ENCODE peak calls at places on chromosomes 5 and 9, in ten cellular contexts. T is upper lobe of right lung; O is A673; B is adrenal gland; X is effector memory CD4-positive, alpha-beta T cell; K is HCT116; W is naive thymus-derived CD4-positive, alpha-beta T cell; R is mucosa of descending colon; N is CD8-positive, alpha-beta T cell; U is spleen. H is an unnamed sample. For H3K4me1 and H3K36me3, the result is how much of the 10 kb centered on the place peaks cover.

GRCh38 chr5:102863764-102864560 is 108.9 kb downstream of the PAM start:
- DNase-seq in T (no peak), O (no peak), B (no peak), X (no peak), K (peak), W (no peak), R (no peak), N (no peak), U (no peak), H (no peak)

GRCh38 chr9:86946712-86947145 is 577 bp downstream of the GAS1 start:
- DNase-seq in T (peak), O (peak), B (peak), X (peak), K (no peak), W (peak), R (peak), N (peak), U (peak), H (peak)

GRCh38 chr9:134228649-134229048 is 64.3 kb upstream of the RNU6ATAC start:
- DNase-seq in T (no peak), O (no peak), B (no peak), X (no peak), K (no peak), W (no peak), R (no peak), N (no peak), U (no peak), H (no peak)

GRCh38 chr9:1879501-1879900 is 135.6 kb upstream of the SMARCA2 start:
- DNase-seq in T (no peak), O (no peak), B (no peak), X (no peak), K (no peak), W (no peak), R (no peak), N (no peak), U (no peak), H (no peak)

GRCh38 chr5:84372066-84372700 is 12.5 kb downstream of the EDIL3 start:
- DNase-seq in T (no peak), O (no peak), B (no peak), X (no peak), K (no peak), W (no peak), R (no peak), N (no peak), U (no peak), H (no peak)

GRCh38 chr5:67680109-67680508 is 483.5 kb upstream of the CD180 start:
- DNase-seq in T (no peak), O (no peak), B (no peak), X (no peak), K (no peak), W (no peak), R (no peak), N (no peak), U (no peak), H (no peak)

GRCh38 chr9:11946521-11946920 is 746.7 kb upstream of the TYRP1 start:
- DNase-seq in T (no peak), O (no peak), B (no peak), X (no peak), K (no peak), W (no peak), R (no peak), N (no peak), U (no peak), H (no peak)

GRCh38 chr5:71905804-71906711 is 187.0 kb downstream of the CARTPT start:
- DNase-seq in T (no peak), O (peak), B (no peak), X (no peak), K (no peak), W (no peak), R (no peak), N (no peak), U (no peak), H (no peak)

GRCh38 chr5:147673276-147673675 is 109.3 kb downstream of the JAKMIP2 start:
- DNase-seq in T (no peak), O (peak), B (no peak), X (no peak), K (no peak), W (no peak), R (no peak), N (no peak), U (no peak), H (no peak)

GRCh38 chr9:114034176-114034575 is 43.9 kb downstream of the AMBP start:
- DNase-seq in T (no peak), O (no peak), B (no peak), X (no peak), K (no peak), W (no peak), R (no peak), N (no peak), U (peak), H (no peak)

GRCh38 chr5:59021286-59021673 is 438.4 kb downstream of the RAB3C start:
- DNase-seq in T (no peak), O (no peak), B (no peak), X (no peak), K (no peak), W (no peak), R (no peak), N (no peak), U (no peak), H (no peak)

GRCh38 chr9:117464941-117465616 is 50.2 kb upstream of the ASTN2 start:
- DNase-seq in T (no peak), O (no peak), B (no peak), X (no peak), K (no peak), W (no peak), R (no peak), N (no peak), U (no peak), H (no peak)

GRCh38 chr9:35116539-35116897 is 856 bp upstream of the ATOSB start:
- DNase-seq in T (no peak), O (no peak), B (no peak), X (no peak), K (no peak), W (no peak), R (no peak), N (no peak), U (no peak), H (no peak)

GRCh38 chr9:129322641-129323375 is 144.7 kb upstream of the IER5L start:
- DNase-seq in T (peak), O (no peak), B (peak), X (no peak), K (no peak), W (no peak), R (no peak), N (no peak), U (peak), H (no peak)
- H3K4me1 ChIP-seq in T (under half), O (under half), B (half or more), X (under half), K (under half), W (under half), R (under half), N (under half), U (half or more), H (half or more)

GRCh38 chr9:84382728-84383127 is 42.2 kb upstream of the SLC28A3 start:
- DNase-seq in T (no peak), O (no peak), B (peak), X (no peak), K (no peak), W (no peak), R (no peak), N (no peak), U (no peak), H (no peak)
- H3K36me3 ChIP-seq in T (under half), O (under half), B (under half), X (under half), K (under half), W (under half), R (under half), N (under half), U (under half), H (under half)

GRCh38 chr9:92404031-92404430 is 347 bp downstream of the OGN start:
- DNase-seq in T (no peak), O (no peak), B (no peak), X (no peak), K (no peak), W (no peak), R (no peak), N (no peak), U (no peak), H (no peak)
- H3K4me3 ChIP-seq in T (peak), O (no peak), B (no peak), X (no peak), K (no peak), W (no peak), R (no peak), N (no peak), U (no peak), H (peak)

GRCh38 chr9:124280176-124280691 is 22.5 kb downstream of the NEK6 start:
- DNase-seq in T (peak), O (peak), B (no peak), X (no peak), K (no peak), W (no peak), R (no peak), N (no peak), U (no peak), H (no peak)
- H3K4me1 ChIP-seq in T (half or more), O (under half), B (under half), X (under half), K (under half), W (under half), R (under half), N (under half), U (half or more), H (half or more)

H was measured in left ventricle myocardium inferior.